ENCODE peak calls at places on chromosomes 2 and 18, in ten cellular contexts. One of them, this sample, is unnamed.
A peak's percentile ranks its signal among the peaks of the same experiment; 100 is the strongest.

GRCh38 chr2:238561230-238561629 is 134.5 kb downstream of the ASB1 start:
- DNase-seq in HTR-8/SVneo: peak; percentile 35
- DNase-seq in stimulated activated naive CD4-positive, alpha-beta T cell: no peak
- DNase-seq in activated T-cell treated with anti-CD3 and anti-CD28 coated beads for 1 hour: no peak
- DNase-seq in GM23338: no peak
- DNase-seq in HCT116: no peak
- DNase-seq in astrocyte of the cerebellum: no peak
- DNase-seq in activated naive CD8-positive, alpha-beta T cell treated with anti-CD3 and anti-CD28 coated beads, Interleukin-2, amount 50 U/mL, for 24 hours: no peak
- DNase-seq in M059J: peak; percentile 37
- DNase-seq in NCI-H748 treated with DMSO at 0.1 percent for 48 hours: no peak
- DNase-seq in this sample: no peak

GRCh38 chr2:226159875-226160479 is 639.6 kb downstream of the IRS1 start:
- DNase-seq in astrocyte of the cerebellum: no peak
- DNase-seq in activated T-cell treated with anti-CD3 and anti-CD28 coated beads for 1 hour: no peak
- DNase-seq in stimulated activated naive CD4-positive, alpha-beta T cell: no peak
- DNase-seq in NCI-H748 treated with DMSO at 0.1 percent for 48 hours: no peak
- DNase-seq in activated naive CD8-positive, alpha-beta T cell treated with anti-CD3 and anti-CD28 coated beads, Interleukin-2, amount 50 U/mL, for 24 hours: no peak
- DNase-seq in HCT116: no peak
- DNase-seq in GM23338: peak; percentile 88
- DNase-seq in M059J: peak; percentile 28
- DNase-seq in HTR-8/SVneo: no peak
- DNase-seq in this sample: peak; percentile 62

GRCh38 chr2:196849895-196850294 is 40.7 kb upstream of the C2orf66 start:
- DNase-seq in M059J: peak; percentile 48
- DNase-seq in HTR-8/SVneo: peak; percentile 34
- DNase-seq in HCT116: no peak
- DNase-seq in activated T-cell treated with anti-CD3 and anti-CD28 coated beads for 1 hour: no peak
- DNase-seq in GM23338: peak; percentile 58
- DNase-seq in stimulated activated naive CD4-positive, alpha-beta T cell: no peak
- DNase-seq in NCI-H748 treated with DMSO at 0.1 percent for 48 hours: no peak
- DNase-seq in activated naive CD8-positive, alpha-beta T cell treated with anti-CD3 and anti-CD28 coated beads, Interleukin-2, amount 50 U/mL, for 24 hours: no peak
- DNase-seq in astrocyte of the cerebellum: peak; percentile 22
- DNase-seq in this sample: peak; percentile 11

GRCh38 chr2:223647258-223647952 is 45.2 kb upstream of the SCG2 start:
- DNase-seq in NCI-H748 treated with DMSO at 0.1 percent for 48 hours: no peak
- DNase-seq in activated naive CD8-positive, alpha-beta T cell treated with anti-CD3 and anti-CD28 coated beads, Interleukin-2, amount 50 U/mL, for 24 hours: no peak
- DNase-seq in GM23338: no peak
- DNase-seq in astrocyte of the cerebellum: no peak
- DNase-seq in stimulated activated naive CD4-positive, alpha-beta T cell: no peak
- DNase-seq in HTR-8/SVneo: no peak
- DNase-seq in activated T-cell treated with anti-CD3 and anti-CD28 coated beads for 1 hour: no peak
- DNase-seq in HCT116: no peak
- DNase-seq in M059J: peak; percentile 32
- DNase-seq in this sample: no peak

GRCh38 chr2:161913865-161914264 is 160.2 kb downstream of the DPP4 start:
- DNase-seq in HTR-8/SVneo: peak; percentile 8
- DNase-seq in activated naive CD8-positive, alpha-beta T cell treated with anti-CD3 and anti-CD28 coated beads, Interleukin-2, amount 50 U/mL, for 24 hours: no peak
- DNase-seq in stimulated activated naive CD4-positive, alpha-beta T cell: no peak
- DNase-seq in astrocyte of the cerebellum: peak; percentile 11
- DNase-seq in activated T-cell treated with anti-CD3 and anti-CD28 coated beads for 1 hour: no peak
- DNase-seq in NCI-H748 treated with DMSO at 0.1 percent for 48 hours: no peak
- DNase-seq in GM23338: no peak
- DNase-seq in HCT116: peak; percentile 21
- DNase-seq in M059J: peak; percentile 73
- DNase-seq in this sample: no peak

GRCh38 chr18:80157708-80158343 is 48.8 kb downstream of the ADNP2 start:
- DNase-seq in activated naive CD8-positive, alpha-beta T cell treated with anti-CD3 and anti-CD28 coated beads, Interleukin-2, amount 50 U/mL, for 24 hours: peak; percentile 81
- DNase-seq in stimulated activated naive CD4-positive, alpha-beta T cell: peak; percentile 50
- DNase-seq in NCI-H748 treated with DMSO at 0.1 percent for 48 hours: peak; percentile 52
- DNase-seq in HTR-8/SVneo: peak; percentile 30
- DNase-seq in M059J: peak; percentile 46
- DNase-seq in GM23338: peak; percentile 85
- DNase-seq in HCT116: peak; percentile 66
- DNase-seq in activated T-cell treated with anti-CD3 and anti-CD28 coated beads for 1 hour: peak; percentile 71
- DNase-seq in astrocyte of the cerebellum: peak; percentile 76
- DNase-seq in this sample: peak; percentile 78

GRCh38 chr2:147110962-147111361 is 733.9 kb upstream of the ACVR2A start:
- DNase-seq in astrocyte of the cerebellum: no peak
- DNase-seq in M059J: no peak
- DNase-seq in HTR-8/SVneo: no peak
- DNase-seq in HCT116: no peak
- DNase-seq in NCI-H748 treated with DMSO at 0.1 percent for 48 hours: no peak
- DNase-seq in activated T-cell treated with anti-CD3 and anti-CD28 coated beads for 1 hour: no peak
- DNase-seq in stimulated activated naive CD4-positive, alpha-beta T cell: no peak
- DNase-seq in activated naive CD8-positive, alpha-beta T cell treated with anti-CD3 and anti-CD28 coated beads, Interleukin-2, amount 50 U/mL, for 24 hours: no peak
- DNase-seq in GM23338: no peak
- DNase-seq in this sample: no peak

GRCh38 chr2:43269706-43270105 is 43.3 kb upstream of the ZFP36L2 start:
- DNase-seq in GM23338: no peak
- DNase-seq in stimulated activated naive CD4-positive, alpha-beta T cell: no peak
- DNase-seq in HTR-8/SVneo: no peak
- DNase-seq in NCI-H748 treated with DMSO at 0.1 percent for 48 hours: no peak
- DNase-seq in M059J: peak; percentile 74
- DNase-seq in activated naive CD8-positive, alpha-beta T cell treated with anti-CD3 and anti-CD28 coated beads, Interleukin-2, amount 50 U/mL, for 24 hours: no peak
- DNase-seq in HCT116: no peak
- DNase-seq in activated T-cell treated with anti-CD3 and anti-CD28 coated beads for 1 hour: no peak
- DNase-seq in astrocyte of the cerebellum: peak; percentile 82
- DNase-seq in this sample: no peak

GRCh38 chr2:241110607-241111442 is 8.7 kb upstream of the MTERF4 start:
- DNase-seq in NCI-H748 treated with DMSO at 0.1 percent for 48 hours: no peak
- DNase-seq in astrocyte of the cerebellum: no peak
- DNase-seq in HTR-8/SVneo: no peak
- DNase-seq in GM23338: no peak
- DNase-seq in activated T-cell treated with anti-CD3 and anti-CD28 coated beads for 1 hour: no peak
- DNase-seq in M059J: no peak
- DNase-seq in activated naive CD8-positive, alpha-beta T cell treated with anti-CD3 and anti-CD28 coated beads, Interleukin-2, amount 50 U/mL, for 24 hours: no peak
- DNase-seq in HCT116: no peak
- DNase-seq in stimulated activated naive CD4-positive, alpha-beta T cell: no peak
- DNase-seq in this sample: no peak

GRCh38 chr2:113806217-113806913 is 49.9 kb upstream of the SLC35F5 start:
- DNase-seq in GM23338: no peak
- DNase-seq in astrocyte of the cerebellum: no peak
- DNase-seq in M059J: peak; percentile 72
- DNase-seq in HCT116: no peak
- DNase-seq in stimulated activated naive CD4-positive, alpha-beta T cell: no peak
- DNase-seq in NCI-H748 treated with DMSO at 0.1 percent for 48 hours: no peak
- DNase-seq in activated T-cell treated with anti-CD3 and anti-CD28 coated beads for 1 hour: no peak
- DNase-seq in HTR-8/SVneo: peak; percentile 32
- DNase-seq in activated naive CD8-positive, alpha-beta T cell treated with anti-CD3 and anti-CD28 coated beads, Interleukin-2, amount 50 U/mL, for 24 hours: no peak
- DNase-seq in this sample: no peak

GRCh38 chr2:170142502-170142901 is 35.4 kb upstream of the MYO3B start:
- DNase-seq in HTR-8/SVneo: no peak
- DNase-seq in HCT116: no peak
- DNase-seq in stimulated activated naive CD4-positive, alpha-beta T cell: no peak
- DNase-seq in activated T-cell treated with anti-CD3 and anti-CD28 coated beads for 1 hour: no peak
- DNase-seq in M059J: no peak
- DNase-seq in NCI-H748 treated with DMSO at 0.1 percent for 48 hours: no peak
- DNase-seq in astrocyte of the cerebellum: no peak
- DNase-seq in GM23338: no peak
- DNase-seq in activated naive CD8-positive, alpha-beta T cell treated with anti-CD3 and anti-CD28 coated beads, Interleukin-2, amount 50 U/mL, for 24 hours: no peak
- DNase-seq in this sample: no peak

GRCh38 chr2:39736593-39736992 is 42.5 kb downstream of the THUMPD2 start:
- DNase-seq in M059J: peak; percentile 94
- DNase-seq in GM23338: no peak
- DNase-seq in HCT116: no peak
- DNase-seq in activated T-cell treated with anti-CD3 and anti-CD28 coated beads for 1 hour: no peak
- DNase-seq in HTR-8/SVneo: no peak
- DNase-seq in NCI-H748 treated with DMSO at 0.1 percent for 48 hours: no peak
- DNase-seq in activated naive CD8-positive, alpha-beta T cell treated with anti-CD3 and anti-CD28 coated beads, Interleukin-2, amount 50 U/mL, for 24 hours: no peak
- DNase-seq in astrocyte of the cerebellum: peak; percentile 88
- DNase-seq in stimulated activated naive CD4-positive, alpha-beta T cell: no peak
- DNase-seq in this sample: no peak

GRCh38 chr2:151765760-151766159 is 31.5 kb upstream of the NEB start:
- DNase-seq in astrocyte of the cerebellum: no peak
- DNase-seq in GM23338: peak; percentile 27
- DNase-seq in activated naive CD8-positive, alpha-beta T cell treated with anti-CD3 and anti-CD28 coated beads, Interleukin-2, amount 50 U/mL, for 24 hours: no peak
- DNase-seq in M059J: no peak
- DNase-seq in NCI-H748 treated with DMSO at 0.1 percent for 48 hours: peak; percentile 29
- DNase-seq in HCT116: no peak
- DNase-seq in stimulated activated naive CD4-positive, alpha-beta T cell: no peak
- DNase-seq in HTR-8/SVneo: no peak
- DNase-seq in activated T-cell treated with anti-CD3 and anti-CD28 coated beads for 1 hour: no peak
- DNase-seq in this sample: peak; percentile 7

GRCh38 chr2:231337807-231338759 is 57.4 kb upstream of the B3GNT7 start:
- DNase-seq in GM23338: no peak
- DNase-seq in M059J: no peak
- DNase-seq in HCT116: no peak
- DNase-seq in activated T-cell treated with anti-CD3 and anti-CD28 coated beads for 1 hour: no peak
- DNase-seq in NCI-H748 treated with DMSO at 0.1 percent for 48 hours: no peak
- DNase-seq in astrocyte of the cerebellum: no peak
- DNase-seq in activated naive CD8-positive, alpha-beta T cell treated with anti-CD3 and anti-CD28 coated beads, Interleukin-2, amount 50 U/mL, for 24 hours: no peak
- DNase-seq in HTR-8/SVneo: no peak
- DNase-seq in stimulated activated naive CD4-positive, alpha-beta T cell: no peak
- DNase-seq in this sample: no peak

GRCh38 chr18:77135339-77136075 is 2.9 kb upstream of the MBP start:
- DNase-seq in HCT116: no peak
- DNase-seq in activated T-cell treated with anti-CD3 and anti-CD28 coated beads for 1 hour: no peak
- DNase-seq in astrocyte of the cerebellum: no peak
- DNase-seq in NCI-H748 treated with DMSO at 0.1 percent for 48 hours: no peak
- DNase-seq in stimulated activated naive CD4-positive, alpha-beta T cell: no peak
- DNase-seq in GM23338: no peak
- DNase-seq in HTR-8/SVneo: no peak
- DNase-seq in M059J: no peak
- DNase-seq in activated naive CD8-positive, alpha-beta T cell treated with anti-CD3 and anti-CD28 coated beads, Interleukin-2, amount 50 U/mL, for 24 hours: no peak
- DNase-seq in this sample: no peak

GRCh38 chr2:241724975-241725870 is 9.2 kb upstream of the D2HGDH start:
- DNase-seq in M059J: no peak
- DNase-seq in astrocyte of the cerebellum: no peak
- DNase-seq in HCT116: no peak
- DNase-seq in NCI-H748 treated with DMSO at 0.1 percent for 48 hours: no peak
- DNase-seq in stimulated activated naive CD4-positive, alpha-beta T cell: no peak
- DNase-seq in GM23338: no peak
- DNase-seq in HTR-8/SVneo: no peak
- DNase-seq in activated T-cell treated with anti-CD3 and anti-CD28 coated beads for 1 hour: no peak
- DNase-seq in activated naive CD8-positive, alpha-beta T cell treated with anti-CD3 and anti-CD28 coated beads, Interleukin-2, amount 50 U/mL, for 24 hours: no peak
- DNase-seq in this sample: no peak

GRCh38 chr2:85758361-85759256 is 4.8 kb downstream of the ATOH8 start:
- DNase-seq in activated T-cell treated with anti-CD3 and anti-CD28 coated beads for 1 hour: no peak
- DNase-seq in HCT116: no peak
- DNase-seq in astrocyte of the cerebellum: no peak
- DNase-seq in M059J: no peak
- DNase-seq in NCI-H748 treated with DMSO at 0.1 percent for 48 hours: no peak
- DNase-seq in activated naive CD8-positive, alpha-beta T cell treated with anti-CD3 and anti-CD28 coated beads, Interleukin-2, amount 50 U/mL, for 24 hours: no peak
- DNase-seq in HTR-8/SVneo: no peak
- DNase-seq in GM23338: no peak
- DNase-seq in stimulated activated naive CD4-positive, alpha-beta T cell: no peak
- DNase-seq in this sample: no peak

GRCh38 chr2:166468124-166469024 is 25.7 kb downstream of the SCN7A start:
- DNase-seq in HCT116: no peak
- DNase-seq in NCI-H748 treated with DMSO at 0.1 percent for 48 hours: no peak
- DNase-seq in activated naive CD8-positive, alpha-beta T cell treated with anti-CD3 and anti-CD28 coated beads, Interleukin-2, amount 50 U/mL, for 24 hours: no peak
- DNase-seq in stimulated activated naive CD4-positive, alpha-beta T cell: no peak
- DNase-seq in astrocyte of the cerebellum: no peak
- DNase-seq in activated T-cell treated with anti-CD3 and anti-CD28 coated beads for 1 hour: no peak
- DNase-seq in HTR-8/SVneo: no peak
- DNase-seq in GM23338: no peak
- DNase-seq in M059J: no peak
- DNase-seq in this sample: no peak

GRCh38 chr2:223054193-223054781 is 2.3 kb downstream of the KCNE4 start:
- DNase-seq in HCT116: no peak
- DNase-seq in activated T-cell treated with anti-CD3 and anti-CD28 coated beads for 1 hour: no peak
- DNase-seq in stimulated activated naive CD4-positive, alpha-beta T cell: no peak
- DNase-seq in astrocyte of the cerebellum: peak; percentile 84
- DNase-seq in NCI-H748 treated with DMSO at 0.1 percent for 48 hours: no peak
- DNase-seq in HTR-8/SVneo: no peak
- DNase-seq in M059J: peak; percentile 82
- DNase-seq in GM23338: no peak
- DNase-seq in activated naive CD8-positive, alpha-beta T cell treated with anti-CD3 and anti-CD28 coated beads, Interleukin-2, amount 50 U/mL, for 24 hours: no peak
- DNase-seq in this sample: no peak

GRCh38 chr2:76930076-76930734 is 592.0 kb downstream of the LRRTM4 start:
- DNase-seq in HTR-8/SVneo: no peak
- DNase-seq in HCT116: no peak
- DNase-seq in GM23338: no peak
- DNase-seq in NCI-H748 treated with DMSO at 0.1 percent for 48 hours: no peak
- DNase-seq in activated T-cell treated with anti-CD3 and anti-CD28 coated beads for 1 hour: no peak
- DNase-seq in astrocyte of the cerebellum: no peak
- DNase-seq in activated naive CD8-positive, alpha-beta T cell treated with anti-CD3 and anti-CD28 coated beads, Interleukin-2, amount 50 U/mL, for 24 hours: no peak
- DNase-seq in M059J: no peak
- DNase-seq in stimulated activated naive CD4-positive, alpha-beta T cell: no peak
- DNase-seq in this sample: no peak

GRCh38 chr2:218896501-218897393 is 16.1 kb downstream of the WNT10A start:
- DNase-seq in M059J: peak; percentile 89
- DNase-seq in astrocyte of the cerebellum: no peak
- DNase-seq in activated naive CD8-positive, alpha-beta T cell treated with anti-CD3 and anti-CD28 coated beads, Interleukin-2, amount 50 U/mL, for 24 hours: peak; percentile 89
- DNase-seq in activated T-cell treated with anti-CD3 and anti-CD28 coated beads for 1 hour: peak; percentile 69
- DNase-seq in HCT116: no peak
- DNase-seq in GM23338: peak; percentile 71
- DNase-seq in NCI-H748 treated with DMSO at 0.1 percent for 48 hours: peak; percentile 64
- DNase-seq in HTR-8/SVneo: peak; percentile 50
- DNase-seq in stimulated activated naive CD4-positive, alpha-beta T cell: peak; percentile 73
- DNase-seq in this sample: peak; percentile 58

GRCh38 chr2:173802518-173802917 is 162.7 kb downstream of the SP3 start:
- DNase-seq in GM23338: no peak
- DNase-seq in HCT116: no peak
- DNase-seq in stimulated activated naive CD4-positive, alpha-beta T cell: no peak
- DNase-seq in HTR-8/SVneo: no peak
- DNase-seq in astrocyte of the cerebellum: no peak
- DNase-seq in M059J: no peak
- DNase-seq in activated T-cell treated with anti-CD3 and anti-CD28 coated beads for 1 hour: no peak
- DNase-seq in NCI-H748 treated with DMSO at 0.1 percent for 48 hours: no peak
- DNase-seq in activated naive CD8-positive, alpha-beta T cell treated with anti-CD3 and anti-CD28 coated beads, Interleukin-2, amount 50 U/mL, for 24 hours: no peak
- DNase-seq in this sample: no peak

GRCh38 chr2:226140594-226140993 is 659.0 kb downstream of the IRS1 start:
- DNase-seq in stimulated activated naive CD4-positive, alpha-beta T cell: no peak
- DNase-seq in NCI-H748 treated with DMSO at 0.1 percent for 48 hours: no peak
- DNase-seq in GM23338: no peak
- DNase-seq in activated T-cell treated with anti-CD3 and anti-CD28 coated beads for 1 hour: no peak
- DNase-seq in M059J: no peak
- DNase-seq in astrocyte of the cerebellum: no peak
- DNase-seq in activated naive CD8-positive, alpha-beta T cell treated with anti-CD3 and anti-CD28 coated beads, Interleukin-2, amount 50 U/mL, for 24 hours: no peak
- DNase-seq in HTR-8/SVneo: no peak
- DNase-seq in HCT116: no peak
- DNase-seq in this sample: no peak

GRCh38 chr2:19026156-19026660 is 332.2 kb downstream of the OSR1 start:
- DNase-seq in M059J: no peak
- DNase-seq in activated T-cell treated with anti-CD3 and anti-CD28 coated beads for 1 hour: no peak
- DNase-seq in HTR-8/SVneo: no peak
- DNase-seq in astrocyte of the cerebellum: no peak
- DNase-seq in GM23338: no peak
- DNase-seq in NCI-H748 treated with DMSO at 0.1 percent for 48 hours: no peak
- DNase-seq in HCT116: no peak
- DNase-seq in activated naive CD8-positive, alpha-beta T cell treated with anti-CD3 and anti-CD28 coated beads, Interleukin-2, amount 50 U/mL, for 24 hours: no peak
- DNase-seq in stimulated activated naive CD4-positive, alpha-beta T cell: no peak
- DNase-seq in this sample: no peak

GRCh38 chr2:221649045-221649444 is 76.9 kb upstream of the EPHA4 start:
- DNase-seq in HCT116: no peak
- DNase-seq in activated T-cell treated with anti-CD3 and anti-CD28 coated beads for 1 hour: no peak
- DNase-seq in M059J: no peak
- DNase-seq in NCI-H748 treated with DMSO at 0.1 percent for 48 hours: peak; percentile 29
- DNase-seq in stimulated activated naive CD4-positive, alpha-beta T cell: no peak
- DNase-seq in astrocyte of the cerebellum: peak; percentile 73
- DNase-seq in HTR-8/SVneo: no peak
- DNase-seq in activated naive CD8-positive, alpha-beta T cell treated with anti-CD3 and anti-CD28 coated beads, Interleukin-2, amount 50 U/mL, for 24 hours: no peak
- DNase-seq in GM23338: no peak
- DNase-seq in this sample: no peak

GRCh38 chr2:75002007-75002406 is 43.6 kb downstream of the POLE4 start:
- DNase-seq in activated T-cell treated with anti-CD3 and anti-CD28 coated beads for 1 hour: no peak
- DNase-seq in GM23338: no peak
- DNase-seq in astrocyte of the cerebellum: no peak
- DNase-seq in NCI-H748 treated with DMSO at 0.1 percent for 48 hours: no peak
- DNase-seq in activated naive CD8-positive, alpha-beta T cell treated with anti-CD3 and anti-CD28 coated beads, Interleukin-2, amount 50 U/mL, for 24 hours: no peak
- DNase-seq in HCT116: no peak
- DNase-seq in M059J: no peak
- DNase-seq in stimulated activated naive CD4-positive, alpha-beta T cell: no peak
- DNase-seq in HTR-8/SVneo: peak; percentile 64
- DNase-seq in this sample: no peak

GRCh38 chr18:23138470-23138869 is 3.2 kb downstream of the CABLES1 start:
- DNase-seq in activated T-cell treated with anti-CD3 and anti-CD28 coated beads for 1 hour: no peak
- DNase-seq in GM23338: no peak
- DNase-seq in M059J: no peak
- DNase-seq in stimulated activated naive CD4-positive, alpha-beta T cell: no peak
- DNase-seq in HTR-8/SVneo: no peak
- DNase-seq in activated naive CD8-positive, alpha-beta T cell treated with anti-CD3 and anti-CD28 coated beads, Interleukin-2, amount 50 U/mL, for 24 hours: no peak
- DNase-seq in NCI-H748 treated with DMSO at 0.1 percent for 48 hours: peak; percentile 6
- DNase-seq in astrocyte of the cerebellum: no peak
- DNase-seq in HCT116: no peak
- DNase-seq in this sample: no peak

GRCh38 chr2:159807183-159808037 is 9.4 kb upstream of the CD302 start:
- DNase-seq in stimulated activated naive CD4-positive, alpha-beta T cell: no peak
- DNase-seq in NCI-H748 treated with DMSO at 0.1 percent for 48 hours: peak; percentile 55
- DNase-seq in activated T-cell treated with anti-CD3 and anti-CD28 coated beads for 1 hour: no peak
- DNase-seq in HTR-8/SVneo: peak; percentile 52
- DNase-seq in astrocyte of the cerebellum: peak; percentile 43
- DNase-seq in activated naive CD8-positive, alpha-beta T cell treated with anti-CD3 and anti-CD28 coated beads, Interleukin-2, amount 50 U/mL, for 24 hours: peak; percentile 10
- DNase-seq in GM23338: peak; percentile 83
- DNase-seq in M059J: peak; percentile 62
- DNase-seq in HCT116: peak; percentile 52
- DNase-seq in this sample: peak; percentile 71